ENCODE peak calls at places on chromosomes 16 and 17, in eight cellular contexts. One of them, this sample, is unnamed.

GRCh38 chr16:30139895-30140481 is 17.0 kb upstream of the MAPK3 start:
- DNase-seq in T-helper 2 cell: no peak
- DNase-seq in Caki2: no peak
- DNase-seq in nucleus accumbens: no peak
- DNase-seq in fibroblast of lung: no peak
- DNase-seq in AG09319: no peak
- DNase-seq in effector CD4-positive, alpha-beta T cell: no peak
- DNase-seq in AG04449: no peak
- DNase-seq in this sample: no peak

GRCh38 chr16:79672524-79672923 is 72.0 kb upstream of the MAF start:
- DNase-seq in T-helper 2 cell: no peak
- DNase-seq in Caki2: no peak
- DNase-seq in nucleus accumbens: no peak
- DNase-seq in fibroblast of lung: no peak
- DNase-seq in AG09319: no peak
- DNase-seq in effector CD4-positive, alpha-beta T cell: no peak
- DNase-seq in AG04449: no peak
- DNase-seq in this sample: no peak

GRCh38 chr17:63223212-63223911 is 222.7 kb downstream of the CYB561 start:
- DNase-seq in T-helper 2 cell: no peak
- DNase-seq in Caki2: no peak
- DNase-seq in nucleus accumbens: no peak
- DNase-seq in fibroblast of lung: no peak
- DNase-seq in AG09319: no peak
- DNase-seq in effector CD4-positive, alpha-beta T cell: no peak
- DNase-seq in AG04449: no peak
- DNase-seq in this sample: no peak

GRCh38 chr16:69106491-69107291 is 1.2 kb downstream of the HAS3 start:
- DNase-seq in T-helper 2 cell: no peak
- DNase-seq in Caki2: no peak
- DNase-seq in nucleus accumbens: no peak
- DNase-seq in fibroblast of lung: no peak
- DNase-seq in AG09319: no peak
- DNase-seq in effector CD4-positive, alpha-beta T cell: no peak
- DNase-seq in AG04449: no peak
- DNase-seq in this sample: peak; percentile 50

GRCh38 chr17:78356163-78356713 is 3.6 kb downstream of the SOCS3 start:
- DNase-seq in T-helper 2 cell: peak; percentile 84
- DNase-seq in Caki2: peak; percentile 84
- DNase-seq in nucleus accumbens: peak; percentile 37
- DNase-seq in fibroblast of lung: peak; percentile 98
- DNase-seq in AG09319: peak; percentile 65
- DNase-seq in effector CD4-positive, alpha-beta T cell: peak; percentile 89
- DNase-seq in AG04449: no peak
- DNase-seq in this sample: peak; percentile 91

GRCh38 chr16:89860747-89861304 is 12.6 kb upstream of the TCF25 start:
- DNase-seq in T-helper 2 cell: peak; percentile 65
- DNase-seq in Caki2: peak; percentile 38
- DNase-seq in nucleus accumbens: peak; percentile 16
- DNase-seq in fibroblast of lung: peak; percentile 10
- DNase-seq in AG09319: no peak
- DNase-seq in effector CD4-positive, alpha-beta T cell: peak; percentile 67
- DNase-seq in AG04449: no peak
- DNase-seq in this sample: peak; percentile 93

GRCh38 chr17:50317121-50317520 is 28.8 kb upstream of the XYLT2 start:
- DNase-seq in T-helper 2 cell: no peak
- DNase-seq in Caki2: no peak
- DNase-seq in nucleus accumbens: no peak
- DNase-seq in fibroblast of lung: no peak
- DNase-seq in AG09319: no peak
- DNase-seq in effector CD4-positive, alpha-beta T cell: no peak
- DNase-seq in AG04449: no peak
- DNase-seq in this sample: no peak

GRCh38 chr17:67386965-67387551 is 10.0 kb downstream of the PITPNC1 start:
- DNase-seq in T-helper 2 cell: peak; percentile 58
- DNase-seq in Caki2: peak; percentile 58
- DNase-seq in nucleus accumbens: peak; percentile 7
- DNase-seq in fibroblast of lung: peak; percentile 20
- DNase-seq in AG09319: no peak
- DNase-seq in effector CD4-positive, alpha-beta T cell: peak; percentile 57
- DNase-seq in AG04449: no peak
- DNase-seq in this sample: no peak

GRCh38 chr16:15653227-15653626 is 3.2 kb downstream of the NDE1 start:
- DNase-seq in T-helper 2 cell: no peak
- DNase-seq in Caki2: peak; percentile 47
- DNase-seq in nucleus accumbens: no peak
- DNase-seq in fibroblast of lung: peak; percentile 92
- DNase-seq in AG09319: peak; percentile 64
- DNase-seq in effector CD4-positive, alpha-beta T cell: no peak
- DNase-seq in AG04449: no peak
- DNase-seq in this sample: no peak

GRCh38 chr17:79355186-79355585 is 255.7 kb downstream of the RBFOX3 start:
- DNase-seq in T-helper 2 cell: no peak
- DNase-seq in Caki2: no peak
- DNase-seq in nucleus accumbens: no peak
- DNase-seq in fibroblast of lung: no peak
- DNase-seq in AG09319: no peak
- DNase-seq in effector CD4-positive, alpha-beta T cell: no peak
- DNase-seq in AG04449: no peak
- DNase-seq in this sample: no peak

GRCh38 chr16:89409161-89409711 is 81.1 kb downstream of the ANKRD11 start:
- DNase-seq in T-helper 2 cell: peak; percentile 27
- DNase-seq in Caki2: no peak
- DNase-seq in nucleus accumbens: no peak
- DNase-seq in fibroblast of lung: peak; percentile 49
- DNase-seq in AG09319: no peak
- DNase-seq in effector CD4-positive, alpha-beta T cell: peak; percentile 75
- DNase-seq in AG04449: no peak
- DNase-seq in this sample: no peak

GRCh38 chr16:2795714-2796143 is 2.5 kb upstream of the PRSS41 start:
- DNase-seq in T-helper 2 cell: no peak
- DNase-seq in Caki2: peak; percentile 63
- DNase-seq in nucleus accumbens: no peak
- DNase-seq in fibroblast of lung: no peak
- DNase-seq in AG09319: no peak
- DNase-seq in effector CD4-positive, alpha-beta T cell: no peak
- DNase-seq in AG04449: no peak
- DNase-seq in this sample: no peak

GRCh38 chr17:46742539-46743270 is 75.8 kb downstream of the WNT3 start:
- DNase-seq in T-helper 2 cell: no peak
- DNase-seq in Caki2: peak; percentile 62
- DNase-seq in nucleus accumbens: no peak
- DNase-seq in fibroblast of lung: peak; percentile 87
- DNase-seq in AG09319: peak; percentile 27
- DNase-seq in effector CD4-positive, alpha-beta T cell: no peak
- DNase-seq in AG04449: no peak
- DNase-seq in this sample: no peak

GRCh38 chr17:11493947-11494346 is 104.3 kb upstream of the DNAH9 start:
- DNase-seq in T-helper 2 cell: no peak
- DNase-seq in Caki2: no peak
- DNase-seq in nucleus accumbens: no peak
- DNase-seq in fibroblast of lung: no peak
- DNase-seq in AG09319: no peak
- DNase-seq in effector CD4-positive, alpha-beta T cell: no peak
- DNase-seq in AG04449: no peak
- DNase-seq in this sample: no peak

GRCh38 chr17:45775576-45776011 is 8.5 kb upstream of the CRHR1 start:
- DNase-seq in T-helper 2 cell: no peak
- DNase-seq in Caki2: peak; percentile 61
- DNase-seq in nucleus accumbens: no peak
- DNase-seq in fibroblast of lung: no peak
- DNase-seq in AG09319: no peak
- DNase-seq in effector CD4-positive, alpha-beta T cell: no peak
- DNase-seq in AG04449: no peak
- DNase-seq in this sample: no peak

GRCh38 chr17:75774988-75775668 is 9.5 kb upstream of the UNK start:
- DNase-seq in T-helper 2 cell: no peak
- DNase-seq in Caki2: no peak
- DNase-seq in nucleus accumbens: no peak
- DNase-seq in fibroblast of lung: peak; percentile 38
- DNase-seq in AG09319: no peak
- DNase-seq in effector CD4-positive, alpha-beta T cell: no peak
- DNase-seq in AG04449: no peak
- DNase-seq in this sample: no peak

GRCh38 chr16:75908718-75909117 is 182.4 kb upstream of the CPHXL start:
- DNase-seq in T-helper 2 cell: no peak
- DNase-seq in Caki2: no peak
- DNase-seq in nucleus accumbens: no peak
- DNase-seq in fibroblast of lung: no peak
- DNase-seq in AG09319: no peak
- DNase-seq in effector CD4-positive, alpha-beta T cell: no peak
- DNase-seq in AG04449: no peak
- DNase-seq in this sample: no peak

GRCh38 chr16:26985100-26986065 is 81.3 kb upstream of the C16orf82 start:
- DNase-seq in T-helper 2 cell: no peak
- DNase-seq in Caki2: no peak
- DNase-seq in nucleus accumbens: no peak
- DNase-seq in fibroblast of lung: no peak
- DNase-seq in AG09319: no peak
- DNase-seq in effector CD4-positive, alpha-beta T cell: no peak
- DNase-seq in AG04449: no peak
- DNase-seq in this sample: no peak

GRCh38 chr16:24721830-24722238 is 7.6 kb upstream of the TNRC6A start:
- DNase-seq in T-helper 2 cell: peak; percentile 45
- DNase-seq in Caki2: no peak
- DNase-seq in nucleus accumbens: no peak
- DNase-seq in fibroblast of lung: peak; percentile 73
- DNase-seq in AG09319: no peak
- DNase-seq in effector CD4-positive, alpha-beta T cell: no peak
- DNase-seq in AG04449: no peak
- DNase-seq in this sample: no peak

GRCh38 chr17:48374650-48375230 is 55.3 kb downstream of the SKAP1 start:
- DNase-seq in T-helper 2 cell: peak; percentile 5
- DNase-seq in Caki2: no peak
- DNase-seq in nucleus accumbens: no peak
- DNase-seq in fibroblast of lung: no peak
- DNase-seq in AG09319: no peak
- DNase-seq in effector CD4-positive, alpha-beta T cell: peak; percentile 8
- DNase-seq in AG04449: no peak
- DNase-seq in this sample: peak; percentile 27

GRCh38 chr17:68694791-68695485 is 93.8 kb upstream of the FAM20A start:
- DNase-seq in T-helper 2 cell: no peak
- DNase-seq in Caki2: no peak
- DNase-seq in nucleus accumbens: no peak
- DNase-seq in fibroblast of lung: peak; percentile 28
- DNase-seq in AG09319: no peak
- DNase-seq in effector CD4-positive, alpha-beta T cell: no peak
- DNase-seq in AG04449: no peak
- DNase-seq in this sample: no peak

GRCh38 chr17:38572665-38573365 is 32.9 kb downstream of the SRCIN1 start:
- DNase-seq in T-helper 2 cell: no peak
- DNase-seq in Caki2: no peak
- DNase-seq in nucleus accumbens: peak; percentile 80
- DNase-seq in fibroblast of lung: no peak
- DNase-seq in AG09319: no peak
- DNase-seq in effector CD4-positive, alpha-beta T cell: no peak
- DNase-seq in AG04449: no peak
- DNase-seq in this sample: peak; percentile 47

GRCh38 chr16:56669005-56669839 is at the start of gene MT1H:
- DNase-seq in T-helper 2 cell: no peak
- DNase-seq in Caki2: no peak
- DNase-seq in nucleus accumbens: no peak
- DNase-seq in fibroblast of lung: no peak
- DNase-seq in AG09319: no peak
- DNase-seq in effector CD4-positive, alpha-beta T cell: no peak
- DNase-seq in AG04449: no peak
- DNase-seq in this sample: no peak

GRCh38 chr16:11259288-11259621 is 3.3 kb upstream of the SOCS1 start:
- DNase-seq in T-helper 2 cell: no peak
- DNase-seq in Caki2: no peak
- DNase-seq in nucleus accumbens: no peak
- DNase-seq in fibroblast of lung: no peak
- DNase-seq in AG09319: no peak
- DNase-seq in effector CD4-positive, alpha-beta T cell: no peak
- DNase-seq in AG04449: no peak
- DNase-seq in this sample: no peak

GRCh38 chr16:87780385-87780989 is 14.7 kb upstream of the KLHDC4 start:
- DNase-seq in T-helper 2 cell: no peak
- DNase-seq in Caki2: no peak
- DNase-seq in nucleus accumbens: no peak
- DNase-seq in fibroblast of lung: peak; percentile 79
- DNase-seq in AG09319: no peak
- DNase-seq in effector CD4-positive, alpha-beta T cell: peak; percentile 23
- DNase-seq in AG04449: no peak
- DNase-seq in this sample: peak; percentile 59

GRCh38 chr17:1216209-1216937 is 36.6 kb upstream of the ABR start:
- DNase-seq in T-helper 2 cell: no peak
- DNase-seq in Caki2: no peak
- DNase-seq in nucleus accumbens: no peak
- DNase-seq in fibroblast of lung: no peak
- DNase-seq in AG09319: no peak
- DNase-seq in effector CD4-positive, alpha-beta T cell: no peak
- DNase-seq in AG04449: no peak
- DNase-seq in this sample: peak; percentile 53

GRCh38 chr16:68406458-68407041 is 41.8 kb downstream of the SMPD3 start:
- DNase-seq in T-helper 2 cell: no peak
- DNase-seq in Caki2: no peak
- DNase-seq in nucleus accumbens: no peak
- DNase-seq in fibroblast of lung: peak; percentile 59
- DNase-seq in AG09319: peak; percentile 5
- DNase-seq in effector CD4-positive, alpha-beta T cell: no peak
- DNase-seq in AG04449: peak; percentile 12
- DNase-seq in this sample: no peak

GRCh38 chr17:28705074-28705659 is 6.5 kb downstream of the PROCA1 start:
- DNase-seq in T-helper 2 cell: no peak
- DNase-seq in Caki2: no peak
- DNase-seq in nucleus accumbens: no peak
- DNase-seq in fibroblast of lung: no peak
- DNase-seq in AG09319: no peak
- DNase-seq in effector CD4-positive, alpha-beta T cell: no peak
- DNase-seq in AG04449: no peak
- DNase-seq in this sample: no peak

GRCh38 chr17:1012823-1013728 is 16.1 kb downstream of the TIMM22 start:
- DNase-seq in T-helper 2 cell: no peak
- DNase-seq in Caki2: no peak
- DNase-seq in nucleus accumbens: no peak
- DNase-seq in fibroblast of lung: no peak
- DNase-seq in AG09319: no peak
- DNase-seq in effector CD4-positive, alpha-beta T cell: no peak
- DNase-seq in AG04449: no peak
- DNase-seq in this sample: no peak

GRCh38 chr17:79945591-79946255 is 89.9 kb downstream of the TBC1D16 start:
- DNase-seq in T-helper 2 cell: no peak
- DNase-seq in Caki2: no peak
- DNase-seq in nucleus accumbens: no peak
- DNase-seq in fibroblast of lung: peak; percentile 84
- DNase-seq in AG09319: no peak
- DNase-seq in effector CD4-positive, alpha-beta T cell: no peak
- DNase-seq in AG04449: no peak
- DNase-seq in this sample: no peak

GRCh38 chr16:68844211-68844564 is 857 bp downstream of the TANGO6 start:
- DNase-seq in T-helper 2 cell: no peak
- DNase-seq in Caki2: peak; percentile 26
- DNase-seq in nucleus accumbens: no peak
- DNase-seq in fibroblast of lung: no peak
- DNase-seq in AG09319: no peak
- DNase-seq in effector CD4-positive, alpha-beta T cell: no peak
- DNase-seq in AG04449: no peak
- DNase-seq in this sample: no peak

GRCh38 chr17:77343031-77343866 is 202.5 kb downstream of the SEC14L1 start:
- DNase-seq in T-helper 2 cell: no peak
- DNase-seq in Caki2: no peak
- DNase-seq in nucleus accumbens: no peak
- DNase-seq in fibroblast of lung: no peak
- DNase-seq in AG09319: no peak
- DNase-seq in effector CD4-positive, alpha-beta T cell: no peak
- DNase-seq in AG04449: no peak
- DNase-seq in this sample: no peak

GRCh38 chr16:324201-324450 is 28.4 kb downstream of the AXIN1 start:
- DNase-seq in T-helper 2 cell: no peak
- DNase-seq in Caki2: no peak
- DNase-seq in nucleus accumbens: no peak
- DNase-seq in fibroblast of lung: no peak
- DNase-seq in AG09319: no peak
- DNase-seq in effector CD4-positive, alpha-beta T cell: no peak
- DNase-seq in AG04449: no peak
- DNase-seq in this sample: no peak

GRCh38 chr17:3683054-3683511 is 12.9 kb downstream of the P2RX5 start:
- DNase-seq in T-helper 2 cell: peak; percentile 40
- DNase-seq in Caki2: peak; percentile 25
- DNase-seq in nucleus accumbens: no peak
- DNase-seq in fibroblast of lung: no peak
- DNase-seq in AG09319: no peak
- DNase-seq in effector CD4-positive, alpha-beta T cell: peak; percentile 31
- DNase-seq in AG04449: no peak
- DNase-seq in this sample: peak; percentile 84

This sample was measured in GM10248.